ENCODE peak calls at places on chromosomes 6 and 20, in eight cellular contexts. One of them, this sample, is unnamed.

GRCh38 chr20:50202677-50203076 is 12.0 kb downstream of the CEBPB start:
- DNase-seq in Peyer's patch: peak; percentile 38
- DNase-seq in CD8-positive, alpha-beta T cell: no peak
- DNase-seq in BE2C: no peak
- DNase-seq in brain microvascular endothelial cell: no peak
- DNase-seq in cardiac muscle cell: no peak
- DNase-seq in tibial artery: no peak
- DNase-seq in tibial nerve: no peak
- DNase-seq in this sample: no peak

GRCh38 chr20:62143976-62144825 is 632 bp downstream of the SS18L1 start:
- DNase-seq in brain microvascular endothelial cell: no peak
- DNase-seq in BE2C: peak; percentile 70
- DNase-seq in cardiac muscle cell: peak; percentile 76
- DNase-seq in CD8-positive, alpha-beta T cell: no peak
- DNase-seq in Peyer's patch: peak; percentile 72
- DNase-seq in tibial nerve: no peak
- DNase-seq in tibial artery: peak; percentile 41
- DNase-seq in this sample: peak; percentile 66

GRCh38 chr20:21719592-21720214 is 14.2 kb downstream of the PAX1 start:
- DNase-seq in BE2C: peak; percentile 60
- DNase-seq in CD8-positive, alpha-beta T cell: peak; percentile 15
- DNase-seq in tibial nerve: peak; percentile 60
- DNase-seq in brain microvascular endothelial cell: peak; percentile 74
- DNase-seq in cardiac muscle cell: peak; percentile 76
- DNase-seq in Peyer's patch: no peak
- DNase-seq in tibial artery: peak; percentile 67
- DNase-seq in this sample: peak; percentile 84

GRCh38 chr20:50725722-50726000 is 5.7 kb upstream of the PARD6B start:
- DNase-seq in brain microvascular endothelial cell: no peak
- DNase-seq in cardiac muscle cell: no peak
- DNase-seq in BE2C: no peak
- DNase-seq in Peyer's patch: no peak
- DNase-seq in tibial nerve: no peak
- DNase-seq in CD8-positive, alpha-beta T cell: no peak
- DNase-seq in tibial artery: no peak
- DNase-seq in this sample: no peak

GRCh38 chr6:18053071-18053475 is 65.6 kb upstream of the KIF13A start:
- DNase-seq in tibial artery: peak; percentile 49
- DNase-seq in cardiac muscle cell: no peak
- DNase-seq in tibial nerve: no peak
- DNase-seq in BE2C: no peak
- DNase-seq in CD8-positive, alpha-beta T cell: no peak
- DNase-seq in brain microvascular endothelial cell: no peak
- DNase-seq in Peyer's patch: no peak
- DNase-seq in this sample: no peak

GRCh38 chr20:32535953-32536823 is 48.9 kb downstream of the NOL4L start:
- DNase-seq in BE2C: peak; percentile 77
- DNase-seq in tibial nerve: no peak
- DNase-seq in brain microvascular endothelial cell: no peak
- DNase-seq in tibial artery: no peak
- DNase-seq in CD8-positive, alpha-beta T cell: peak; percentile 74
- DNase-seq in Peyer's patch: peak; percentile 86
- DNase-seq in cardiac muscle cell: peak; percentile 71
- DNase-seq in this sample: peak; percentile 68

GRCh38 chr6:84442241-84442640 is 214.8 kb upstream of the CEP162 start:
- DNase-seq in brain microvascular endothelial cell: no peak
- DNase-seq in CD8-positive, alpha-beta T cell: no peak
- DNase-seq in tibial nerve: no peak
- DNase-seq in BE2C: no peak
- DNase-seq in Peyer's patch: no peak
- DNase-seq in tibial artery: no peak
- DNase-seq in cardiac muscle cell: no peak
- DNase-seq in this sample: no peak

GRCh38 chr6:128275681-128276080 is 244.7 kb downstream of the PTPRK start:
- DNase-seq in cardiac muscle cell: no peak
- DNase-seq in Peyer's patch: no peak
- DNase-seq in BE2C: no peak
- DNase-seq in tibial artery: no peak
- DNase-seq in brain microvascular endothelial cell: no peak
- DNase-seq in tibial nerve: no peak
- DNase-seq in CD8-positive, alpha-beta T cell: no peak
- DNase-seq in this sample: no peak

GRCh38 chr6:78243519-78243918 is 590.7 kb downstream of the MEI4 start:
- DNase-seq in Peyer's patch: no peak
- DNase-seq in tibial artery: no peak
- DNase-seq in tibial nerve: no peak
- DNase-seq in CD8-positive, alpha-beta T cell: no peak
- DNase-seq in BE2C: peak; percentile 58
- DNase-seq in cardiac muscle cell: no peak
- DNase-seq in brain microvascular endothelial cell: peak; percentile 62
- DNase-seq in this sample: no peak

GRCh38 chr6:43770417-43771209 is 602 bp downstream of the VEGFA start:
- DNase-seq in tibial artery: peak; percentile 70
- DNase-seq in brain microvascular endothelial cell: peak; percentile 65
- DNase-seq in BE2C: peak; percentile 46
- DNase-seq in tibial nerve: peak; percentile 31
- DNase-seq in CD8-positive, alpha-beta T cell: no peak
- DNase-seq in Peyer's patch: peak; percentile 79
- DNase-seq in cardiac muscle cell: peak; percentile 68
- DNase-seq in this sample: peak; percentile 56

GRCh38 chr6:163984446-163984936 is 570.0 kb downstream of the QKI start:
- DNase-seq in tibial artery: no peak
- DNase-seq in cardiac muscle cell: no peak
- DNase-seq in Peyer's patch: no peak
- DNase-seq in tibial nerve: no peak
- DNase-seq in BE2C: no peak
- DNase-seq in CD8-positive, alpha-beta T cell: no peak
- DNase-seq in brain microvascular endothelial cell: peak; percentile 11
- DNase-seq in this sample: no peak

DNA sequence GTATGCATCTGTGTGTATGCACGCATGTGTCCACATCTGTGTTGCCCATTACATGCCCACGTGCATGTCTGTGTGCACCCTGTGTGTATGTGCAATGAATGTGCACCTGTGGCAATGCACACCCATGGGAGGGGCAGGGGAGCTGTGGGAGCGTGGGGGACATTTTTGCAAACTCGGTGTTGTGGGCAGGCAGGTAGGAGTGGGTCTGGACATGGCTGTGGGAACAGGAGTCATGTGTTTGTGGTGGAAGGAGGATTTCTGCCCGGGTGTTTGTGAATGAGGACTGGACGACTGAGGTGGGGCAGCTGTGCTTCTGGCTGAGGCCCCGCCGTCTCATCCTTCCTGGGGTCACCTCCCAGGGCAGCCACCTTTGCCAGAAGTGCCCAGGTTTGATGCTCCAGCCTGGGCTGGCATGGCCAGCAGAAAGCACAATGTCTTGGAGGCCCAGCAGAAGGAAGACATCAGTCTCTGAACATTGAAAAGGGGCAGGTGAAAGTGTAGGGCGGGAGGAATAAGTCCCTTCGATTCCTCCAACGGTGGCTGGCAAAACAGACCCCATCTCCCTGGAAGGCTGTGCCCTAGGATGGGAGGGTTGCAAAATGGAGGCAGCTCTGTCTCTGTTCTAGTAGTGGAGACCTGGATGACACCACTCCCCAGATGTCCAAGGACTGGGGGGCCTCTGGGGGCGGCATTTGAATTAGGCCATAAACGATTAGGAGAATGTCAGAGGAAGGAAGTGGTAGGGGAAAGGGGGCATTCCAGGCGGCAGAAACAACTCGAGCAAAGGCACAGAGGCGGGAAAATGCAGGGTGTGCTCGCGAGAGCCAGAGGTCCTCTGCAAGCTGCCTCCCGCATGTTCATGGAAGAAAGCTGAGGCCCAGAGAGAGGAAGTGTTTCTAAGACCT is 19.1 kb upstream of the ARMC12 start:
- DNase-seq in Peyer's patch: no peak
- DNase-seq in tibial artery: no peak
- DNase-seq in tibial nerve: no peak
- DNase-seq in BE2C: no peak
- DNase-seq in brain microvascular endothelial cell: no peak
- DNase-seq in cardiac muscle cell: no peak
- DNase-seq in CD8-positive, alpha-beta T cell: no peak
- DNase-seq in this sample: no peak
- H3K4me3 ChIP-seq in Peyer's patch: no peak overlapping the region
- H3K4me3 ChIP-seq in tibial artery: no peak overlapping the region
- H3K4me3 ChIP-seq in tibial nerve: no peak overlapping the region
- H3K4me3 ChIP-seq in BE2C: no peak overlapping the region
- H3K4me3 ChIP-seq in brain microvascular endothelial cell: no peak overlapping the region
- H3K4me3 ChIP-seq in cardiac muscle cell: no peak overlapping the region
- H3K4me3 ChIP-seq in CD8-positive, alpha-beta T cell: no peak overlapping the region
- H3K4me3 ChIP-seq in this sample: no peak overlapping the region

DNA sequence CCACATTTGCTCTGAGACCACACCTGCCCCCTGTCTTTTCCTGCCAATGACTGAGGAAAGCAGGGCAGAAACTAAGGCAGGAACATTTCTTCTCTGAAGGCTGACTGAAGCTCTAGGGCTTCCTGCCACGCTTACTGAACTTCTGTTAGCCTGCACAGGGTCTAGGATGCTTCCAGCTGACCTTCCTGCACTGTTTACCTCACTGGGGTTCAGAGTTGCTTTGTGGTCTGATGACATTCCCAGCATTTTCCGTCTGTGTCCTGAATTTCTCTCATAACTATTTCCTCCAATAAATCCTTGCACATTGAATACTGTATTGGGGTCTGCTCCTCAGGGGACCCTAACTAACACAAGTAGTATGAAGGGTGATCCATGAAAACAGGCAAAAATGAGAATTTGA is 29.5 kb upstream of the HLA-A start:
- DNase-seq in Peyer's patch: no peak
- DNase-seq in BE2C: no peak
- DNase-seq in tibial nerve: no peak
- DNase-seq in tibial artery: no peak
- DNase-seq in CD8-positive, alpha-beta T cell: no peak
- DNase-seq in cardiac muscle cell: no peak
- DNase-seq in brain microvascular endothelial cell: no peak
- DNase-seq in this sample: no peak
- TF ChIP-seq CTCF in Peyer's patch: no peak
- TF ChIP-seq CTCF in BE2C: no peak
- TF ChIP-seq CTCF in tibial nerve: no peak
- TF ChIP-seq CTCF in tibial artery: no peak
- TF ChIP-seq CTCF in CD8-positive, alpha-beta T cell: no peak
- TF ChIP-seq CTCF in cardiac muscle cell: no peak
- TF ChIP-seq CTCF in brain microvascular endothelial cell: no peak
- TF ChIP-seq CTCF in this sample: no peak

GRCh38 chr6:100376103-100376502 is 88.6 kb downstream of the SIM1 start:
- DNase-seq in tibial artery: no peak
- DNase-seq in BE2C: no peak
- DNase-seq in CD8-positive, alpha-beta T cell: no peak
- DNase-seq in Peyer's patch: no peak
- DNase-seq in brain microvascular endothelial cell: no peak
- DNase-seq in tibial nerve: no peak
- DNase-seq in cardiac muscle cell: peak; percentile 52
- DNase-seq in this sample: no peak

GRCh38 chr6:100372326-100372725 is 92.4 kb downstream of the SIM1 start:
- DNase-seq in tibial nerve: no peak
- DNase-seq in tibial artery: no peak
- DNase-seq in BE2C: no peak
- DNase-seq in brain microvascular endothelial cell: no peak
- DNase-seq in cardiac muscle cell: no peak
- DNase-seq in Peyer's patch: no peak
- DNase-seq in CD8-positive, alpha-beta T cell: no peak
- DNase-seq in this sample: no peak

GRCh38 chr6:100370265-100370664 is 94.5 kb downstream of the SIM1 start:
- DNase-seq in CD8-positive, alpha-beta T cell: no peak
- DNase-seq in brain microvascular endothelial cell: no peak
- DNase-seq in tibial artery: no peak
- DNase-seq in Peyer's patch: no peak
- DNase-seq in cardiac muscle cell: no peak
- DNase-seq in tibial nerve: no peak
- DNase-seq in BE2C: no peak
- DNase-seq in this sample: no peak

GRCh38 chr6:100366419-100366818 is 98.3 kb downstream of the SIM1 start:
- DNase-seq in tibial artery: no peak
- DNase-seq in brain microvascular endothelial cell: peak; percentile 29
- DNase-seq in cardiac muscle cell: no peak
- DNase-seq in CD8-positive, alpha-beta T cell: no peak
- DNase-seq in Peyer's patch: no peak
- DNase-seq in BE2C: no peak
- DNase-seq in tibial nerve: no peak
- DNase-seq in this sample: no peak

DNA sequence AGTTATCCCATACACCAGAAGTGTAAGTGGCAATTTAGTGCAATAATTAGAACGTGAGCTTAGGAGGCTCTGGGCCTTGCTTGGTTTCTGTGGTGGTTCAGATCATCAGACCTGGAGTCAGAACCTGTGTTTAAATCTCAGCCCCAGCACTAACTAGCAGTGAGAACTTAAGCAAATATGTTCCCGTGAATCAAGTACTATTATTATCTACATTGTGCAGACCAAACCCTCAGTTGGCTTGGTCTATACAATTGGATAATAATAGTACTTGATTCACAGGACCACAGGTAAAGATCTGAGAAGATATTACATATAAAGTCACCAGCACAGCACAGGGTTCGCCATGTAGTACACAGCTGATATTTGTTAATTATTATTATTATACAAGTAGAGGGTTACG is 93.1 kb downstream of the SIM1 start:
- DNase-seq in tibial nerve: no peak
- DNase-seq in cardiac muscle cell: no peak
- DNase-seq in tibial artery: no peak
- DNase-seq in CD8-positive, alpha-beta T cell: no peak
- DNase-seq in Peyer's patch: no peak
- DNase-seq in brain microvascular endothelial cell: no peak
- DNase-seq in BE2C: no peak
- DNase-seq in this sample: no peak
- H3K4me3 ChIP-seq in tibial nerve: no peak overlapping the region
- H3K4me3 ChIP-seq in cardiac muscle cell: no peak overlapping the region
- H3K4me3 ChIP-seq in tibial artery: no peak overlapping the region
- H3K4me3 ChIP-seq in CD8-positive, alpha-beta T cell: no peak overlapping the region
- H3K4me3 ChIP-seq in Peyer's patch: no peak overlapping the region
- H3K4me3 ChIP-seq in brain microvascular endothelial cell: no peak overlapping the region
- H3K4me3 ChIP-seq in BE2C: no peak overlapping the region
- H3K4me3 ChIP-seq in this sample: no peak overlapping the region

GRCh38 chr20:4441871-4442270 is 279.8 kb upstream of the PRND start:
- DNase-seq in Peyer's patch: no peak
- DNase-seq in tibial nerve: no peak
- DNase-seq in brain microvascular endothelial cell: no peak
- DNase-seq in cardiac muscle cell: no peak
- DNase-seq in CD8-positive, alpha-beta T cell: no peak
- DNase-seq in tibial artery: no peak
- DNase-seq in BE2C: no peak
- DNase-seq in this sample: no peak
- TF ChIP-seq CTCF in Peyer's patch: no peak
- TF ChIP-seq CTCF in tibial nerve: no peak
- TF ChIP-seq CTCF in brain microvascular endothelial cell: no peak
- TF ChIP-seq CTCF in cardiac muscle cell: no peak
- TF ChIP-seq CTCF in CD8-positive, alpha-beta T cell: no peak
- TF ChIP-seq CTCF in tibial artery: no peak
- TF ChIP-seq CTCF in BE2C: no peak
- TF ChIP-seq CTCF in this sample: no peak

GRCh38 chr20:63253065-63253437 is 1.2 kb downstream of the NKAIN4 start:
- DNase-seq in Peyer's patch: no peak
- DNase-seq in brain microvascular endothelial cell: no peak
- DNase-seq in tibial artery: no peak
- DNase-seq in tibial nerve: no peak
- DNase-seq in BE2C: no peak
- DNase-seq in cardiac muscle cell: no peak
- DNase-seq in CD8-positive, alpha-beta T cell: no peak
- DNase-seq in this sample: no peak
- H3K4me3 ChIP-seq in Peyer's patch: no peak overlapping the region
- H3K4me3 ChIP-seq in brain microvascular endothelial cell: no peak overlapping the region
- H3K4me3 ChIP-seq in tibial artery: peak overlapping the region; percentile 35
- H3K4me3 ChIP-seq in tibial nerve: peak overlapping the region; percentile 55
- H3K4me3 ChIP-seq in BE2C: no peak overlapping the region
- H3K4me3 ChIP-seq in cardiac muscle cell: no peak overlapping the region
- H3K4me3 ChIP-seq in CD8-positive, alpha-beta T cell: no peak overlapping the region
- H3K4me3 ChIP-seq in this sample: peak overlapping the region; percentile 13

GRCh38 chr6:161369339-161369738 is 95.5 kb upstream of the AGPAT4 start:
- DNase-seq in cardiac muscle cell: no peak
- DNase-seq in brain microvascular endothelial cell: peak; percentile 93
- DNase-seq in tibial nerve: no peak
- DNase-seq in CD8-positive, alpha-beta T cell: no peak
- DNase-seq in Peyer's patch: no peak
- DNase-seq in BE2C: no peak
- DNase-seq in tibial artery: no peak
- DNase-seq in this sample: no peak
- TF ChIP-seq CTCF in cardiac muscle cell: no peak
- TF ChIP-seq CTCF in brain microvascular endothelial cell: peak; percentile 30
- TF ChIP-seq CTCF in tibial nerve: no peak
- TF ChIP-seq CTCF in CD8-positive, alpha-beta T cell: no peak
- TF ChIP-seq CTCF in Peyer's patch: peak; percentile 12
- TF ChIP-seq CTCF in BE2C: no peak
- TF ChIP-seq CTCF in tibial artery: no peak
- TF ChIP-seq CTCF in this sample: no peak

This sample was measured in testis.